ENCODE peak calls at places on chromosome 3, in four cellular contexts. L is stomach, F is adrenal gland, G is breast epithelium. E is an unnamed sample.
A peak's percentile ranks its signal among the peaks of the same experiment; 100 is the strongest.

GRCh38 chr3:79041621-79042020 is 726.2 kb downstream of the ROBO1 start:
- DNase-seq in F (no peak), L (no peak), G (no peak), E (no peak)

GRCh38 chr3:126180477-126181397 is at the start of gene ALDH1L1:
- DNase-seq in F (peak; percentile 95), G (no peak), L (peak; percentile 31), E (no peak)

GRCh38 chr3:29936766-29937165 is 655.9 kb downstream of the RBMS3 start:
- DNase-seq in G (no peak), F (no peak), L (no peak), E (no peak)

GRCh38 chr3:38312356-38312755 is 30.3 kb downstream of the SLC22A14 start:
- DNase-seq in F (no peak), G (no peak), L (no peak), E (no peak)

GRCh38 chr3:31615071-31615875 is 82.5 kb downstream of the STT3B start:
- DNase-seq in L (no peak), G (no peak), F (no peak), E (peak; percentile 6)

GRCh38 chr3:42369304-42369703 is 41.1 kb downstream of the LYZL4 start:
- DNase-seq in L (peak; percentile 26), G (no peak), F (no peak), E (no peak)

GRCh38 chr3:25448750-25449684 is 21.0 kb downstream of the RARB start:
- DNase-seq in L (peak; percentile 86), G (peak; percentile 84), F (peak; percentile 66), E (no peak)

GRCh38 chr3:159458982-159459381 is 529.7 kb upstream of the IL12A start:
- DNase-seq in F (no peak), L (no peak), G (no peak), E (no peak)

GRCh38 chr3:192817053-192817452 is 89.7 kb upstream of the FGF12 start:
- DNase-seq in G (no peak), F (no peak), L (no peak), E (no peak)

GRCh38 chr3:177827517-177828249 is 630.4 kb upstream of the TBL1XR1 start:
- DNase-seq in F (peak; percentile 26), G (no peak), L (no peak), E (no peak)

GRCh38 chr3:14505001-14505802 is 34.9 kb downstream of the GRIP2 start:
- DNase-seq in G (peak; percentile 40), F (no peak), L (no peak), E (no peak)

GRCh38 chr3:121916189-121916588 is 22.0 kb downstream of the SLC15A2 start:
- DNase-seq in L (no peak), G (no peak), F (no peak), E (no peak)

GRCh38 chr3:112976001-112976400 is 1.1 kb upstream of the CD200R1 start:
- DNase-seq in F (no peak), L (no peak), G (no peak), E (no peak)

GRCh38 chr3:184231671-184232070 is 2.3 kb downstream of the VWA5B2 start:
- DNase-seq in G (no peak), L (no peak), F (no peak), E (no peak)

GRCh38 chr3:16606398-16606797 is 1.2 kb upstream of the DAZL start:
- DNase-seq in L (no peak), F (no peak), G (no peak), E (no peak)

GRCh38 chr3:123536153-123536895 is 48.5 kb downstream of the HACD2 start:
- DNase-seq in G (no peak), L (no peak), F (no peak), E (no peak)

GRCh38 chr3:58013973-58014649 is 5.9 kb downstream of the FLNB start:
- DNase-seq in G (no peak), L (peak; percentile 39), F (no peak), E (no peak)

GRCh38 chr3:12371525-12372140 is 82.8 kb downstream of the PPARG start:
- DNase-seq in F (no peak), G (no peak), L (peak; percentile 62), E (no peak)

GRCh38 chr3:169664034-169664820 is 715 bp upstream of the MECOM start:
- DNase-seq in L (peak; percentile 43), F (no peak), G (no peak), E (no peak)

GRCh38 chr3:133374706-133375105 is 25.1 kb upstream of the BFSP2 start:
- DNase-seq in F (no peak), G (no peak), L (no peak), E (no peak)

GRCh38 chr3:60192297-60193114 is 1058.7 kb downstream of the FHIT start:
- DNase-seq in G (no peak), L (no peak), F (no peak), E (no peak)

GRCh38 chr3:85627899-85628298 is 669.1 kb downstream of the CADM2 start:
- DNase-seq in G (no peak), F (no peak), L (no peak), E (no peak)

GRCh38 chr3:194306109-194306686 is 44.9 kb downstream of the CPN2 start:
- DNase-seq in L (no peak), F (no peak), G (no peak), E (no peak)

GRCh38 chr3:163490119-163490518 is 1588.2 kb downstream of the SI start:
- DNase-seq in L (peak; percentile 39), G (no peak), F (no peak), E (peak; percentile 23)

GRCh38 chr3:14505803-14506500 is 34.2 kb downstream of the GRIP2 start:
- DNase-seq in F (no peak), G (peak; percentile 49), L (no peak), E (no peak)

GRCh38 chr3:125331243-125331642 is 43.9 kb downstream of the ZNF148 start:
- DNase-seq in F (no peak), L (no peak), G (no peak), E (no peak)

GRCh38 chr3:14142567-14143270 is 17.9 kb downstream of the TMEM43 start:
- DNase-seq in G (no peak), L (no peak), F (no peak), E (no peak)

GRCh38 chr3:190227064-190227463 is 95.2 kb downstream of the CLDN1 start:
- DNase-seq in F (no peak), G (no peak), L (no peak), E (no peak)

GRCh38 chr3:180744226-180744625 is 64.9 kb upstream of the CCDC39 start:
- DNase-seq in L (no peak), G (no peak), F (no peak), E (no peak)

GRCh38 chr3:71910107-71910506 is 125.2 kb upstream of the PROK2 start:
- DNase-seq in L (no peak), F (no peak), G (no peak), E (no peak)

GRCh38 chr3:159669024-159669476 is 319.6 kb upstream of the IL12A start:
- DNase-seq in L (no peak), F (no peak), G (no peak), E (no peak)

GRCh38 chr3:25169146-25169545 is 258.9 kb upstream of the RARB start:
- DNase-seq in F (no peak), L (no peak), G (no peak), E (no peak)

GRCh38 chr3:170055209-170055608 is 17.4 kb downstream of the GPR160 start:
- DNase-seq in F (no peak), L (no peak), G (no peak), E (no peak)

GRCh38 chr3:149383703-149384102 is 6.3 kb upstream of the TM4SF1 start:
- DNase-seq in F (no peak), G (no peak), L (no peak), E (no peak)

GRCh38 chr3:149382091-149382467 is 4.6 kb upstream of the TM4SF1 start:
- DNase-seq in L (no peak), G (no peak), F (no peak), E (no peak)

GRCh38 chr3:149384167-149384566 is 6.7 kb upstream of the TM4SF1 start:
- DNase-seq in F (no peak), L (no peak), G (no peak), E (no peak)

GRCh38 chr3:149381173-149382090 is 4.0 kb upstream of the TM4SF1 start:
- DNase-seq in L (no peak), F (no peak), G (no peak), E (no peak)

DNA sequence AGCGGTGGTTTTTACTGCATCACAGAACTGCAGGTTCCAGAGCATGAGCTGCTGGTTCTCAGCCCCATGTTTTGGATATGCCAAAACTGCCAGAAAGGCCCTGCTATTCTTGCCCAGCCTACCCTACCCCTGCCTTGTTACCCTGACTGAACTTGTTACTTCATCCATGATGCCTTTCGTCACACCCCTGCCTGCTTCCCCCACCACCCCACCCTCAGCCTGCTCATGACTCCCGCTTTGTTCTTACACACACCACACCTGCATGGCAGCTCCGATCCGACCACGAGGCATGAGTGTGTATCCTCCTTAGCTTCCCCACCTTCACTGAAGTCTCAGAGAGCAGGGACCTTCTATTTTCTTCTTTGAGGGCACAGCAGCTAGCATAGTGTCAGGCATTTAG is 5.1 kb upstream of the TM4SF1 start:
- DNase-seq in L (no peak), F (no peak), G (no peak), E (no peak)
- TF ChIP-seq POLR2A in L (no peak), F (no peak), G (no peak), E (no peak)

GRCh38 chr3:67000006-67000405 is 1.9 kb downstream of the KBTBD8 start:
- DNase-seq in G (no peak), L (no peak), F (no peak), E (peak; percentile 56)
- TF ChIP-seq POLR2A in G (no peak), L (no peak), F (no peak), E (peak; percentile 17)

DNA sequence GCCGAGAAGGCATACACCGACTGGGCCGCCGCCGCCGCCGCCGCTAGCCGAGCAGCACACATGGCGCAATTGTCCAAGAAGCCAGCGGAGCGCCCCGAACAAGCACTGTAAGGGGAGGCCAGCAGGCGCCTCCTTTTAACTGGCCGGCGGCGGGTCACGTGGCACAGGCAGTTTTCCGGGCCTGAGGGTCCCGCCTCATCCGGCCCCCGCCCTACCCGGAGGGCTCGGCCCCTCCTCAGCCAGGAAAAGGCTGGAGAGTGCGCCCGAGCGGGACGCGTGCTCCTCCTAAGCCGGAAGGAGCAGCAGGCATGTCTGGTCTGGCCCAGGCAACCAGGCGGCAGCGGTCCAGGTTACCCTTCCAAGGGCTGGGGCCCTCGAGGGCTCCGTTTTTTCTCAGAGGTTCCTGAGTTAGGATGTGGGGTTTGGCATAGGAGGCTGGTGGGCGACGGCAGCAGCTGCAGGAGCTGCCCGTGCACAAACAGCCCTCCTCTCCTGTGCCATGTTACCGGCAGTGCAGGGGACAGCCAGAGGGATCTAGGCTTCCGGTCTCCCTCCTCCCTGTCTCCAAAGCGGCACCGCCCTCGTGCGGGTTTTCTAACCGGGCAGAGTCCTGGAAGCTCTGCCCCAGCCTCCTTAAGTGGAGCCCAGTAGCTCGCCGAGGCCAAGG is at the start of gene GPX1:
- DNase-seq in F (peak; percentile 97), G (peak; percentile 89), L (peak; percentile 94), E (peak; percentile 73)
- TF ChIP-seq POLR2A in F (peak; percentile 97), G (peak; percentile 90), L (peak; percentile 56), E (peak; percentile 67)

GRCh38 chr3:172519740-172520139 is 3.5 kb downstream of the TNFSF10 start:
- DNase-seq in L (no peak), F (no peak), G (no peak), E (no peak)

GRCh38 chr3:172524611-172525010 is 1.4 kb upstream of the TNFSF10 start:
- DNase-seq in L (no peak), G (no peak), F (no peak), E (no peak)

GRCh38 chr3:172525116-172525613 is 1.9 kb upstream of the TNFSF10 start:
- DNase-seq in G (no peak), L (no peak), F (no peak), E (no peak)

GRCh38 chr3:172520332-172520831 is 2.8 kb downstream of the TNFSF10 start:
- DNase-seq in G (no peak), L (no peak), F (peak; percentile 29), E (no peak)

GRCh38 chr3:172522871-172523818 is at the start of gene TNFSF10:
- DNase-seq in G (peak; percentile 60), F (peak; percentile 78), L (peak; percentile 77), E (peak; percentile 63)
- TF ChIP-seq POLR2A in G (peak; percentile 66), F (peak; percentile 73), L (peak; percentile 19), E (peak; percentile 70)

E was measured in erythroblast.